ENCODE peak calls at places on chromosomes 7 and 10, in seven cellular contexts. One of them, this sample, is unnamed. For H3K4me1, the result is how much of the 10 kb centered on the place peaks cover.

GRCh38 chr7:17007841-17008240 is 126.1 kb upstream of the AGR3 start:
- DNase-seq in GM23248: no peak
- DNase-seq in breast epithelium: no peak
- DNase-seq in neuronal stem cell: no peak
- DNase-seq in RWPE2: no peak
- DNase-seq in right cardiac atrium: no peak
- DNase-seq in SK-N-SH: no peak
- DNase-seq in this sample: no peak

GRCh38 chr10:133351408-133352318 is 4.5 kb downstream of the PRAP1 start:
- DNase-seq in GM23248: no peak
- DNase-seq in breast epithelium: no peak
- DNase-seq in neuronal stem cell: no peak
- DNase-seq in RWPE2: no peak
- DNase-seq in right cardiac atrium: peak
- DNase-seq in SK-N-SH: no peak
- DNase-seq in this sample: peak

GRCh38 chr10:71429304-71429703 is 32.6 kb downstream of the CDH23 start:
- DNase-seq in GM23248: no peak
- DNase-seq in breast epithelium: no peak
- DNase-seq in neuronal stem cell: no peak
- DNase-seq in RWPE2: peak
- DNase-seq in right cardiac atrium: no peak
- DNase-seq in SK-N-SH: no peak
- DNase-seq in this sample: no peak

GRCh38 chr10:93752761-93753160 is 5.0 kb upstream of the LGI1 start:
- DNase-seq in GM23248: peak
- DNase-seq in breast epithelium: no peak
- DNase-seq in neuronal stem cell: no peak
- DNase-seq in RWPE2: no peak
- DNase-seq in right cardiac atrium: no peak
- DNase-seq in SK-N-SH: no peak
- DNase-seq in this sample: no peak

GRCh38 chr7:17523813-17524741 is 225.6 kb downstream of the AHR start:
- DNase-seq in GM23248: peak
- DNase-seq in breast epithelium: peak
- DNase-seq in neuronal stem cell: no peak
- DNase-seq in RWPE2: peak
- DNase-seq in right cardiac atrium: no peak
- DNase-seq in SK-N-SH: no peak
- DNase-seq in this sample: peak

GRCh38 chr10:69479737-69480412 is 28.6 kb downstream of the TSPAN15 start:
- DNase-seq in GM23248: peak
- DNase-seq in breast epithelium: no peak
- DNase-seq in neuronal stem cell: no peak
- DNase-seq in RWPE2: no peak
- DNase-seq in right cardiac atrium: no peak
- DNase-seq in SK-N-SH: no peak
- DNase-seq in this sample: peak

GRCh38 chr7:105141068-105141467 is 127.1 kb downstream of the KMT2E start:
- DNase-seq in GM23248: peak
- DNase-seq in breast epithelium: no peak
- DNase-seq in neuronal stem cell: peak
- DNase-seq in RWPE2: no peak
- DNase-seq in right cardiac atrium: no peak
- DNase-seq in SK-N-SH: peak
- DNase-seq in this sample: no peak

GRCh38 chr7:155965010-155965409 is 152.7 kb upstream of the SHH start:
- DNase-seq in GM23248: no peak
- DNase-seq in breast epithelium: peak
- DNase-seq in neuronal stem cell: no peak
- DNase-seq in RWPE2: no peak
- DNase-seq in right cardiac atrium: no peak
- DNase-seq in SK-N-SH: no peak
- DNase-seq in this sample: no peak

GRCh38 chr10:73992899-73993788 is 4.8 kb upstream of the VCL start:
- DNase-seq in GM23248: peak
- DNase-seq in breast epithelium: no peak
- DNase-seq in neuronal stem cell: no peak
- DNase-seq in RWPE2: no peak
- DNase-seq in right cardiac atrium: no peak
- DNase-seq in SK-N-SH: no peak
- DNase-seq in this sample: no peak

GRCh38 chr10:22252801-22253577 is 35.2 kb upstream of the EBLN1 start:
- DNase-seq in GM23248: peak
- DNase-seq in breast epithelium: no peak
- DNase-seq in neuronal stem cell: peak
- DNase-seq in RWPE2: no peak
- DNase-seq in right cardiac atrium: peak
- DNase-seq in SK-N-SH: no peak
- DNase-seq in this sample: peak

GRCh38 chr10:44065788-44066075 is 319.2 kb downstream of the CXCL12 start:
- DNase-seq in GM23248: no peak
- DNase-seq in breast epithelium: no peak
- DNase-seq in neuronal stem cell: no peak
- DNase-seq in RWPE2: no peak
- DNase-seq in right cardiac atrium: no peak
- DNase-seq in SK-N-SH: no peak
- DNase-seq in this sample: no peak

GRCh38 chr10:101602767-101603398 is 14.8 kb downstream of the DPCD start:
- DNase-seq in GM23248: peak
- DNase-seq in breast epithelium: peak
- DNase-seq in neuronal stem cell: peak
- DNase-seq in RWPE2: peak
- DNase-seq in right cardiac atrium: peak
- DNase-seq in SK-N-SH: peak
- DNase-seq in this sample: peak

GRCh38 chr7:14252458-14252857 is 263.0 kb upstream of the ETV1 start:
- DNase-seq in GM23248: no peak
- DNase-seq in breast epithelium: no peak
- DNase-seq in neuronal stem cell: no peak
- DNase-seq in RWPE2: no peak
- DNase-seq in right cardiac atrium: no peak
- DNase-seq in SK-N-SH: no peak
- DNase-seq in this sample: no peak

GRCh38 chr10:7563770-7564169 is 103.0 kb downstream of the ITIH5 start:
- DNase-seq in GM23248: no peak
- DNase-seq in breast epithelium: no peak
- DNase-seq in neuronal stem cell: no peak
- DNase-seq in RWPE2: no peak
- DNase-seq in right cardiac atrium: peak
- DNase-seq in SK-N-SH: no peak
- DNase-seq in this sample: no peak

GRCh38 chr10:6407034-6407721 is 172.9 kb downstream of the PRKCQ start:
- DNase-seq in GM23248: no peak
- DNase-seq in breast epithelium: no peak
- DNase-seq in neuronal stem cell: no peak
- DNase-seq in RWPE2: no peak
- DNase-seq in right cardiac atrium: no peak
- DNase-seq in SK-N-SH: no peak
- DNase-seq in this sample: no peak

GRCh38 chr7:80781146-80781545 is 137.7 kb downstream of the SEMA3C start:
- DNase-seq in GM23248: peak
- DNase-seq in breast epithelium: no peak
- DNase-seq in neuronal stem cell: no peak
- DNase-seq in RWPE2: no peak
- DNase-seq in right cardiac atrium: no peak
- DNase-seq in SK-N-SH: no peak
- DNase-seq in this sample: no peak

GRCh38 chr10:61973169-61973568 is 71.7 kb downstream of the ARID5B start:
- DNase-seq in GM23248: peak
- DNase-seq in breast epithelium: no peak
- DNase-seq in neuronal stem cell: no peak
- DNase-seq in RWPE2: no peak
- DNase-seq in right cardiac atrium: no peak
- DNase-seq in SK-N-SH: no peak
- DNase-seq in this sample: no peak

GRCh38 chr10:61975107-61975932 is 73.8 kb downstream of the ARID5B start:
- DNase-seq in GM23248: peak
- DNase-seq in breast epithelium: no peak
- DNase-seq in neuronal stem cell: no peak
- DNase-seq in RWPE2: no peak
- DNase-seq in right cardiac atrium: no peak
- DNase-seq in SK-N-SH: no peak
- DNase-seq in this sample: no peak

GRCh38 chr10:61971016-61971350 is 69.5 kb downstream of the ARID5B start:
- DNase-seq in GM23248: peak
- DNase-seq in breast epithelium: no peak
- DNase-seq in neuronal stem cell: no peak
- DNase-seq in RWPE2: no peak
- DNase-seq in right cardiac atrium: no peak
- DNase-seq in SK-N-SH: no peak
- DNase-seq in this sample: no peak

GRCh38 chr10:61973923-61974322 is 72.4 kb downstream of the ARID5B start:
- DNase-seq in GM23248: peak
- DNase-seq in breast epithelium: no peak
- DNase-seq in neuronal stem cell: no peak
- DNase-seq in RWPE2: no peak
- DNase-seq in right cardiac atrium: no peak
- DNase-seq in SK-N-SH: no peak
- DNase-seq in this sample: no peak

DNA sequence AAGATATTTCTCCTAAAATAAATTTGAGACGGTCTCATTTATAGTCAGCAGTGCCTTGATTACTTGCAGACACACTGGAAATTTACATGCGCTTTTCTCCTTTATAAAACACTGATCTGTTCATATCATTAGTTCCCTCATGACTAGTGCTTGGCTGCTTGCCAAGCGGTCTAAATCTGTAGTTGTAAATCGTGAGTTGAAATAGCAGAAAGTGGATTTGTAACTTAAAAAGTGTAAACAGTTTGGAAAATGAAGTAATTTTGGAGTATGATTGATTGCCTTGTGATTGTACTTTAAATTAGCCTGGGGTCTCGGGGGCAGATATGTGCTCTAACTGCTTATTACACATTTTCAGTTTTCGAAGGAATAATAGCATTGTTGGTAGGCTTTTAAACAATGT is 73.1 kb downstream of the ARID5B start:
- DNase-seq in GM23248: peak
- DNase-seq in breast epithelium: no peak
- DNase-seq in neuronal stem cell: no peak
- DNase-seq in RWPE2: no peak
- DNase-seq in right cardiac atrium: peak
- DNase-seq in SK-N-SH: peak
- DNase-seq in this sample: no peak
- H3K4me1 ChIP-seq in GM23248: under half
- H3K4me1 ChIP-seq in breast epithelium: under half
- H3K4me1 ChIP-seq in neuronal stem cell: under half
- H3K4me1 ChIP-seq in RWPE2: under half
- H3K4me1 ChIP-seq in right cardiac atrium: under half
- H3K4me1 ChIP-seq in SK-N-SH: under half
- H3K4me1 ChIP-seq in this sample: under half

DNA sequence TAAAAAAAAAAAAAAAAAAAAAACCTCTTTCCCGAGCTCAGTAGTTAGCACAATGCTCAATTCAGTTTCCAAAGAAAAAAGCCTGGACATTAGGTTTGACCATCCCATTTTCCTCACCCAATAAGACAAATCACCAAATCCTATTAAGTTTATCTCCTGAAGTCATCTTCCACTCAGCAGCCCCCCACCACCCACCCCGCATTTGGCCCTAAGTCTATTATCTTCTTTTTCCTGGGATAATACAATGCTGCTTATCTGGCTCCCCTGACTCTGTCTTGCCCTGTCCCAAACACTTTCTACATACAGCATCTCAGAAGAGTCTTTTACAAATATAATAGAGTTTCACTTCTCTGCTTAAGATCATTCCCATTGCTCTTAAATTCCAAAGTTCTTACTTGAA is 17.8 kb upstream of the LMOD2 start:
- DNase-seq in GM23248: no peak
- DNase-seq in breast epithelium: no peak
- DNase-seq in neuronal stem cell: no peak
- DNase-seq in RWPE2: no peak
- DNase-seq in right cardiac atrium: no peak
- DNase-seq in SK-N-SH: no peak
- DNase-seq in this sample: no peak
- H3K4me1 ChIP-seq in GM23248: under half
- H3K4me1 ChIP-seq in breast epithelium: under half
- H3K4me1 ChIP-seq in neuronal stem cell: under half
- H3K4me1 ChIP-seq in RWPE2: under half
- H3K4me1 ChIP-seq in right cardiac atrium: under half
- H3K4me1 ChIP-seq in SK-N-SH: under half
- H3K4me1 ChIP-seq in this sample: under half

GRCh38 chr7:99272476-99273045 is at the start of gene MYH16:
- DNase-seq in GM23248: peak
- DNase-seq in breast epithelium: no peak
- DNase-seq in neuronal stem cell: no peak
- DNase-seq in RWPE2: no peak
- DNase-seq in right cardiac atrium: no peak
- DNase-seq in SK-N-SH: no peak
- DNase-seq in this sample: no peak
- H3K4me1 ChIP-seq in GM23248: under half
- H3K4me1 ChIP-seq in breast epithelium: under half
- H3K4me1 ChIP-seq in neuronal stem cell: under half
- H3K4me1 ChIP-seq in RWPE2: under half
- H3K4me1 ChIP-seq in right cardiac atrium: under half
- H3K4me1 ChIP-seq in SK-N-SH: under half
- H3K4me1 ChIP-seq in this sample: under half

GRCh38 chr10:128221128-128221527 is 94.9 kb upstream of the MKI67 start:
- DNase-seq in GM23248: no peak
- DNase-seq in breast epithelium: no peak
- DNase-seq in neuronal stem cell: no peak
- DNase-seq in RWPE2: no peak
- DNase-seq in right cardiac atrium: no peak
- DNase-seq in SK-N-SH: no peak
- DNase-seq in this sample: no peak

GRCh38 chr10:128219295-128219694 is 93.1 kb upstream of the MKI67 start:
- DNase-seq in GM23248: no peak
- DNase-seq in breast epithelium: no peak
- DNase-seq in neuronal stem cell: no peak
- DNase-seq in RWPE2: no peak
- DNase-seq in right cardiac atrium: no peak
- DNase-seq in SK-N-SH: no peak
- DNase-seq in this sample: no peak

GRCh38 chr10:128221787-128222186 is 95.6 kb upstream of the MKI67 start:
- DNase-seq in GM23248: no peak
- DNase-seq in breast epithelium: no peak
- DNase-seq in neuronal stem cell: no peak
- DNase-seq in RWPE2: no peak
- DNase-seq in right cardiac atrium: no peak
- DNase-seq in SK-N-SH: no peak
- DNase-seq in this sample: no peak

GRCh38 chr10:128220011-128220410 is 93.8 kb upstream of the MKI67 start:
- DNase-seq in GM23248: no peak
- DNase-seq in breast epithelium: no peak
- DNase-seq in neuronal stem cell: no peak
- DNase-seq in RWPE2: no peak
- DNase-seq in right cardiac atrium: no peak
- DNase-seq in SK-N-SH: no peak
- DNase-seq in this sample: no peak

DNA sequence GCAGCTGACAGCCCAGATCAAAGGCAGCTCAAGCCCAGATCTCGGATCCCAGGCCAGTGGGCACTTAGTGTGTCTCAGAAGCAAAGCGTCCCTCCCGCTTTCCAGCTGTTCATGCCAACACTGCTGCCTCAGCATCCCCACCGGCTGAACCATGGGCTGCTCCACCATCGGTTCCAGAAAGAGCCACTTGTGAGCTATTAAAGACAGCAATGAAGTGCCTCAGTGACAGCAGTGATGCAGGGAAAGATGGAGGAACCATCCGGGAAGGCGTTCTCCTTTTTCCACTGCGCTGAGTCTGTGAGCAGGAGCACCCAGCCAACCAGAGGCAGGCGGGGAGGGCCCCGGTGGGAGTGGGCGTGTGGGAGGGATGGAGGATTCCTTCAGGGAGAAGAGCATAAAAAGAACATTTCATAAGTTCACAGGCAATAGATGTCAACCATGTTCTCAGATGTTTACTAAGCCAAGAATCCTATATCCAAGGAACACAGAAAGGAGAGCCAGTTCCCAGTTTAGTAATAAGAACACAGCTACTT is 96.2 kb upstream of the MKI67 start:
- DNase-seq in GM23248: no peak
- DNase-seq in breast epithelium: no peak
- DNase-seq in neuronal stem cell: no peak
- DNase-seq in RWPE2: no peak
- DNase-seq in right cardiac atrium: no peak
- DNase-seq in SK-N-SH: no peak
- DNase-seq in this sample: no peak
- H3K4me1 ChIP-seq in GM23248: under half
- H3K4me1 ChIP-seq in breast epithelium: under half
- H3K4me1 ChIP-seq in neuronal stem cell: under half
- H3K4me1 ChIP-seq in RWPE2: under half
- H3K4me1 ChIP-seq in right cardiac atrium: under half
- H3K4me1 ChIP-seq in SK-N-SH: under half
- H3K4me1 ChIP-seq in this sample: under half

This sample was measured in lower lobe of right lung.